ENCODE peak calls at places on chromosomes 6 and 20, in ten cellular contexts. One of them, this sample, is unnamed.

GRCh38 chr6:35552285-35552917 is 39.7 kb upstream of the TULP1 start:
- DNase-seq in ELF-1: peak
- DNase-seq in nucleus accumbens: no peak
- DNase-seq in stimulated activated CD8-positive, alpha-beta memory T cell treated with anti-CD3 and anti-CD28 coated beads, Interleukin-7, amount 100 ng/mL, for 4 hours: peak
- DNase-seq in activated CD4-positive, alpha-beta T cell treated with anti-CD3 and anti-CD28 coated beads, Interleukin-2, amount 50 U/mL, for 24 hours: peak
- DNase-seq in NCI-H1105 treated with DMSO at 0.1 percent for 48 hours: no peak
- DNase-seq in posterior cingulate gyrus: no peak
- DNase-seq in AG04450: no peak
- DNase-seq in uterus: no peak
- DNase-seq in K562: peak
- DNase-seq in this sample: no peak

GRCh38 chr6:37056439-37057127 is 51.1 kb downstream of the FGD2 start:
- DNase-seq in AG04450: no peak
- DNase-seq in activated CD4-positive, alpha-beta T cell treated with anti-CD3 and anti-CD28 coated beads, Interleukin-2, amount 50 U/mL, for 24 hours: no peak
- DNase-seq in posterior cingulate gyrus: no peak
- DNase-seq in stimulated activated CD8-positive, alpha-beta memory T cell treated with anti-CD3 and anti-CD28 coated beads, Interleukin-7, amount 100 ng/mL, for 4 hours: no peak
- DNase-seq in K562: no peak
- DNase-seq in uterus: no peak
- DNase-seq in NCI-H1105 treated with DMSO at 0.1 percent for 48 hours: no peak
- DNase-seq in ELF-1: peak
- DNase-seq in nucleus accumbens: no peak
- DNase-seq in this sample: no peak

GRCh38 chr6:122696853-122697252 is 82.7 kb upstream of the FABP7 start:
- DNase-seq in NCI-H1105 treated with DMSO at 0.1 percent for 48 hours: no peak
- DNase-seq in ELF-1: no peak
- DNase-seq in posterior cingulate gyrus: no peak
- DNase-seq in stimulated activated CD8-positive, alpha-beta memory T cell treated with anti-CD3 and anti-CD28 coated beads, Interleukin-7, amount 100 ng/mL, for 4 hours: no peak
- DNase-seq in K562: no peak
- DNase-seq in AG04450: no peak
- DNase-seq in nucleus accumbens: no peak
- DNase-seq in uterus: no peak
- DNase-seq in activated CD4-positive, alpha-beta T cell treated with anti-CD3 and anti-CD28 coated beads, Interleukin-2, amount 50 U/mL, for 24 hours: no peak
- DNase-seq in this sample: no peak

GRCh38 chr6:55438217-55438616 is 110.9 kb downstream of the GFRAL start:
- DNase-seq in posterior cingulate gyrus: no peak
- DNase-seq in stimulated activated CD8-positive, alpha-beta memory T cell treated with anti-CD3 and anti-CD28 coated beads, Interleukin-7, amount 100 ng/mL, for 4 hours: no peak
- DNase-seq in K562: no peak
- DNase-seq in activated CD4-positive, alpha-beta T cell treated with anti-CD3 and anti-CD28 coated beads, Interleukin-2, amount 50 U/mL, for 24 hours: no peak
- DNase-seq in NCI-H1105 treated with DMSO at 0.1 percent for 48 hours: no peak
- DNase-seq in uterus: no peak
- DNase-seq in nucleus accumbens: no peak
- DNase-seq in ELF-1: no peak
- DNase-seq in AG04450: no peak
- DNase-seq in this sample: no peak

GRCh38 chr6:32484614-32484998 is 44.9 kb downstream of the HLA-DRA start:
- DNase-seq in NCI-H1105 treated with DMSO at 0.1 percent for 48 hours: no peak
- DNase-seq in activated CD4-positive, alpha-beta T cell treated with anti-CD3 and anti-CD28 coated beads, Interleukin-2, amount 50 U/mL, for 24 hours: no peak
- DNase-seq in stimulated activated CD8-positive, alpha-beta memory T cell treated with anti-CD3 and anti-CD28 coated beads, Interleukin-7, amount 100 ng/mL, for 4 hours: no peak
- DNase-seq in uterus: no peak
- DNase-seq in K562: peak
- DNase-seq in posterior cingulate gyrus: no peak
- DNase-seq in ELF-1: no peak
- DNase-seq in AG04450: no peak
- DNase-seq in nucleus accumbens: no peak
- DNase-seq in this sample: no peak

GRCh38 chr6:39814236-39814635 is 22.1 kb downstream of the DAAM2 start:
- DNase-seq in ELF-1: no peak
- DNase-seq in activated CD4-positive, alpha-beta T cell treated with anti-CD3 and anti-CD28 coated beads, Interleukin-2, amount 50 U/mL, for 24 hours: no peak
- DNase-seq in AG04450: no peak
- DNase-seq in nucleus accumbens: no peak
- DNase-seq in NCI-H1105 treated with DMSO at 0.1 percent for 48 hours: no peak
- DNase-seq in posterior cingulate gyrus: no peak
- DNase-seq in uterus: no peak
- DNase-seq in K562: no peak
- DNase-seq in stimulated activated CD8-positive, alpha-beta memory T cell treated with anti-CD3 and anti-CD28 coated beads, Interleukin-7, amount 100 ng/mL, for 4 hours: no peak
- DNase-seq in this sample: no peak

GRCh38 chr6:45663181-45664180 is 285.7 kb upstream of the SUPT3H start:
- DNase-seq in K562: no peak
- DNase-seq in uterus: no peak
- DNase-seq in ELF-1: peak
- DNase-seq in NCI-H1105 treated with DMSO at 0.1 percent for 48 hours: no peak
- DNase-seq in nucleus accumbens: no peak
- DNase-seq in activated CD4-positive, alpha-beta T cell treated with anti-CD3 and anti-CD28 coated beads, Interleukin-2, amount 50 U/mL, for 24 hours: no peak
- DNase-seq in stimulated activated CD8-positive, alpha-beta memory T cell treated with anti-CD3 and anti-CD28 coated beads, Interleukin-7, amount 100 ng/mL, for 4 hours: no peak
- DNase-seq in posterior cingulate gyrus: peak
- DNase-seq in AG04450: no peak
- DNase-seq in this sample: no peak

GRCh38 chr20:10521836-10522235 is 86.7 kb downstream of the SLX4IP start:
- DNase-seq in stimulated activated CD8-positive, alpha-beta memory T cell treated with anti-CD3 and anti-CD28 coated beads, Interleukin-7, amount 100 ng/mL, for 4 hours: no peak
- DNase-seq in ELF-1: no peak
- DNase-seq in AG04450: no peak
- DNase-seq in uterus: no peak
- DNase-seq in posterior cingulate gyrus: no peak
- DNase-seq in activated CD4-positive, alpha-beta T cell treated with anti-CD3 and anti-CD28 coated beads, Interleukin-2, amount 50 U/mL, for 24 hours: no peak
- DNase-seq in NCI-H1105 treated with DMSO at 0.1 percent for 48 hours: peak
- DNase-seq in nucleus accumbens: no peak
- DNase-seq in K562: no peak
- DNase-seq in this sample: no peak

This sample was measured in thoracic aorta.